ENCODE peak calls at places on chromosomes 13 and 19, in seven cellular contexts. N is Calu3; O is cardiac fibroblast; K is CD8-positive, alpha-beta T cell; P is tibial nerve; R is AG04449; L is fibroblast of mammary gland. Z is an unnamed sample.

GRCh38 chr13:101624210-101624922 is 171.9 kb downstream of the ITGBL1 start:
- DNase-seq in O (no peak), K (no peak), L (no peak), N (no peak), P (no peak), R (no peak), Z (no peak)

GRCh38 chr13:110307697-110308376 is 753 bp downstream of the COL4A2 start:
- DNase-seq in R (no peak), P (no peak), O (no peak), L (no peak), K (no peak), N (no peak), Z (no peak)

GRCh38 chr19:18488838-18489626 is 32.8 kb downstream of the ELL start:
- DNase-seq in O (no peak), R (no peak), N (peak), K (no peak), L (no peak), P (no peak), Z (no peak)

GRCh38 chr13:110421696-110422395 is 114.8 kb downstream of the COL4A2 start:
- DNase-seq in N (no peak), O (peak), R (no peak), P (no peak), K (no peak), L (peak), Z (no peak)

GRCh38 chr19:16457195-16457953 is 14.4 kb downstream of the EPS15L1 start:
- DNase-seq in R (no peak), N (no peak), L (peak), P (no peak), K (no peak), O (peak), Z (no peak)

GRCh38 chr13:99984463-99985242 is 3.1 kb downstream of the ZIC2 start:
- DNase-seq in N (no peak), O (no peak), L (no peak), K (no peak), R (no peak), P (no peak), Z (no peak)

GRCh38 chr13:37344051-37344450 is 238.6 kb upstream of the CSNK1A1L start:
- DNase-seq in O (no peak), N (no peak), P (no peak), L (no peak), K (no peak), R (no peak), Z (no peak)

GRCh38 chr19:374183-374885 is 29.7 kb upstream of the MIER2 start:
- DNase-seq in N (no peak), O (no peak), R (no peak), P (no peak), L (no peak), K (no peak), Z (no peak)

GRCh38 chr13:61531383-61532065 is 115.9 kb upstream of the PCDH20 start:
- DNase-seq in P (no peak), R (no peak), K (no peak), N (no peak), L (no peak), O (no peak), Z (no peak)

GRCh38 chr13:113322043-113322461 is 25.0 kb downstream of the LAMP1 start:
- DNase-seq in O (no peak), N (no peak), R (no peak), K (no peak), L (no peak), P (no peak), Z (no peak)

GRCh38 chr19:1106841-1107654 is 3.3 kb downstream of the GPX4 start:
- DNase-seq in O (peak), K (no peak), P (no peak), R (no peak), N (peak), L (peak), Z (no peak)

GRCh38 chr19:29564574-29565005 is 38.8 kb downstream of the VSTM2B start:
- DNase-seq in K (no peak), R (no peak), N (no peak), L (no peak), P (no peak), O (no peak), Z (no peak)

GRCh38 chr19:4676955-4677731 is 7.0 kb upstream of the MYDGF start:
- DNase-seq in L (peak), R (no peak), N (peak), O (peak), P (no peak), K (no peak), Z (no peak)

GRCh38 chr13:98432638-98433037 is 144.3 kb downstream of the STK24 start:
- DNase-seq in K (no peak), N (no peak), O (no peak), R (no peak), P (no peak), L (no peak), Z (no peak)

GRCh38 chr19:28140201-28140600 is 1072.8 kb downstream of the UQCRFS1 start:
- DNase-seq in L (no peak), R (no peak), K (no peak), P (no peak), O (no peak), N (no peak), Z (no peak)

GRCh38 chr13:48731957-48732569 is 78.3 kb downstream of the CYSLTR2 start:
- DNase-seq in L (peak), R (no peak), P (peak), N (peak), O (no peak), K (peak), Z (no peak)

GRCh38 chr13:49220856-49221614 is 897 bp downstream of the MLNR start:
- DNase-seq in K (no peak), L (peak), P (no peak), N (no peak), R (no peak), O (peak), Z (no peak)

GRCh38 chr13:20901668-20902437 is 693 bp downstream of the XPO4 start:
- DNase-seq in K (no peak), P (no peak), O (peak), L (peak), N (peak), R (no peak), Z (no peak)

GRCh38 chr13:41700790-41701310 is 243.5 kb downstream of the RGCC start:
- DNase-seq in N (no peak), L (peak), P (no peak), O (peak), K (no peak), R (peak), Z (no peak)

GRCh38 chr19:28414748-28415147 is 798.2 kb downstream of the UQCRFS1 start:
- DNase-seq in O (no peak), N (no peak), P (no peak), L (no peak), K (no peak), R (no peak), Z (no peak)

GRCh38 chr13:113906566-113906965 is 42.7 kb upstream of the GAS6 start:
- DNase-seq in L (no peak), O (no peak), R (no peak), P (no peak), K (no peak), N (no peak), Z (no peak)

GRCh38 chr19:6010107-6010506 is 32.2 kb upstream of the RANBP3 start:
- DNase-seq in R (no peak), K (no peak), N (no peak), P (no peak), L (no peak), O (no peak), Z (no peak)

GRCh38 chr19:2540646-2541454 is 64.9 kb downstream of the GADD45B start:
- DNase-seq in L (peak), K (no peak), P (peak), R (peak), O (peak), N (peak), Z (peak)

GRCh38 chr13:26656919-26657318 is 99.4 kb downstream of the WASF3 start:
- DNase-seq in N (no peak), P (no peak), R (peak), L (peak), O (peak), K (no peak), Z (no peak)
- TF ChIP-seq CTCF in N (no peak), P (no peak), R (no peak), L (peak), O (no peak), K (no peak), Z (no peak)

GRCh38 chr13:97239943-97240788 is 18.0 kb downstream of the MBNL2 start:
- DNase-seq in P (no peak), K (no peak), R (no peak), N (no peak), L (no peak), O (no peak), Z (no peak)
- TF ChIP-seq CTCF in P (no peak), K (no peak), R (no peak), N (no peak), L (no peak), O (no peak), Z (no peak)

GRCh38 chr19:49689133-49690072 is at the start of gene ADM5:
- DNase-seq in L (no peak), N (no peak), P (no peak), K (no peak), O (no peak), R (no peak), Z (peak)
- TF ChIP-seq CTCF in L (peak), N (no peak), P (peak), K (no peak), O (peak), R (peak), Z (peak)

GRCh38 chr19:54297759-54298305 is 15.1 kb downstream of the LILRA5 start:
- DNase-seq in O (no peak), R (no peak), K (no peak), P (no peak), N (peak), L (no peak), Z (no peak)
- TF ChIP-seq CTCF in O (no peak), R (peak), K (no peak), P (no peak), N (no peak), L (no peak), Z (no peak)

GRCh38 chr19:10872551-10873107 is 1.3 kb downstream of the CARM1 start:
- DNase-seq in R (no peak), L (no peak), N (no peak), K (no peak), O (no peak), P (no peak), Z (no peak)
- TF ChIP-seq CTCF in R (no peak), L (no peak), N (no peak), K (no peak), O (no peak), P (no peak), Z (peak)

GRCh38 chr13:81172603-81173002 is 831.7 kb upstream of the SPRY2 start:
- DNase-seq in O (no peak), P (no peak), K (no peak), N (no peak), L (no peak), R (no peak), Z (no peak)

GRCh38 chr13:81171065-81171647 is 830.2 kb upstream of the SPRY2 start:
- DNase-seq in P (no peak), O (peak), N (no peak), K (no peak), L (peak), R (no peak), Z (no peak)
- TF ChIP-seq CTCF in P (peak), O (peak), N (no peak), K (no peak), L (peak), R (peak), Z (peak)

DNA sequence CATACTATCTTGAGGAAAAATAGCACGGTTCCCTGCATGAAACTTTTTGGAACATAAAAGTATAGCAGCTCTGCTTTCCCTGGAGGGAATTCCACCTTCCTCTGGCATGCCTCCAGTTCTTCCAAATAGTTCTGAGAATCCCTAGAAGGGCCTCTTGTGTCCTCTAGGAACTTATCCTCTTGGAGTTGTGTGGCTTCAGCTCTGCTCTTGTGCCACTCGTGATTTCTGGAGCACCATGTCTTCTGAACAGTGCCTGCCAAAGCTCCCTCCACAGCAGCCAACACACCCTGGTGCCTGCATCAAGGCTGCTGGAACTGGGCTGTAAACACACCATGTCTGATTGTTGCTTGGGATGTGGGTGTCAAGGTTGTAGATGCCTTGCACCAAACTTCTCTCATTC is 65.7 kb upstream of the FLT1 start:
- DNase-seq in R (no peak), P (no peak), K (no peak), N (no peak), O (no peak), L (no peak), Z (no peak)
- TF ChIP-seq CTCF in R (no peak), P (no peak), K (no peak), N (no peak), O (no peak), L (no peak), Z (no peak)

DNA sequence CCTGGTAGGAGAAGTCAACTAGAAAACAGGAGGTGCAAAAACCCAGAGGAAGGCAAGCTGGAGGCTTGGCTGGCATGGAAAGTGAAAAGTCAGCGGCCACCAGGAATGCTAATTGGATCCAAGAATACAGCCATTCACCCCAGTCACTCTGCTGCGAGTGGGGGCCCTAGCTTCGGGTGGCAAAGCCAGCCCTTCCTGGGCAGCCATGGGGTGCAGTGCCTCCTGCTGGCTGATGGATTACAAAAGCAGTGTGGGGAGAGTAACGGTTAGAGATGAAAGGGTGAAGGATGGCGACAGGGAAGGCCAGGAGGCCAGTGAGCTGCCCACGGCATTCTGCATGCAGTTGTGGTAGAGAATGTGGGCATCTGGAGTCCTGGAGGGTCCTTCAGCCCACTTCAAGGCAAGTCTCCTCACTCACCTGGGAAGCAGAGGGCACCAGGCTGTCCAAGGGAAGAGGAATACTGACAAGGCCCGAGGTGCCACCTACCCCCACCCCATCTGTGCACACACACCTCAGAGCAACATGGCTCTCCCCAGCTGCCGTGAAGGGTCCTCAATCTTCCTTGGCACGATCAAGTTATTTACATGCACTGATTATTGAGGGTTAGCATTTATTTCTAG is 20.3 kb upstream of the EPHX3 start:
- DNase-seq in R (no peak), N (no peak), O (peak), K (no peak), P (no peak), L (peak), Z (no peak)
- TF ChIP-seq CTCF in R (peak), N (no peak), O (peak), K (no peak), P (peak), L (peak), Z (peak)